ENCODE peak calls at places on chromosomes 11 and 22, in six cellular contexts. A is breast epithelium, L is spleen, J is AG09309, E is ovary, P is tibial nerve. H is an unnamed sample.

GRCh38 chr22:19446603-19447387 is 716 bp downstream of the C22orf39 start:
- DNase-seq in E (no peak), L (no peak), J (no peak), A (no peak), P (no peak), H (no peak)

GRCh38 chr11:126061707-126062678 is 673 bp downstream of the CDON start:
- DNase-seq in A (peak; percentile 56), P (no peak), L (peak; percentile 86), J (no peak), E (peak; percentile 71), H (peak; percentile 70)

GRCh38 chr11:73201249-73201648 is 16.8 kb upstream of the P2RY2 start:
- DNase-seq in E (peak; percentile 46), A (peak; percentile 51), J (no peak), P (no peak), L (no peak), H (no peak)

GRCh38 chr11:111911563-111912401 is at the start of gene CRYAB:
- DNase-seq in L (no peak), J (peak; percentile 87), E (peak; percentile 83), A (peak; percentile 81), P (peak; percentile 85), H (no peak)

GRCh38 chr11:6497069-6497839 is at the start of gene DNHD1:
- DNase-seq in J (no peak), A (no peak), L (no peak), E (peak; percentile 48), P (no peak), H (no peak)

GRCh38 chr11:83272627-83273026 is 13.5 kb downstream of the CCDC90B start:
- DNase-seq in L (no peak), A (no peak), P (no peak), E (no peak), J (no peak), H (no peak)

GRCh38 chr22:20052309-20053250 is 27.5 kb upstream of the DGCR8 start:
- DNase-seq in E (no peak), L (no peak), A (no peak), P (no peak), J (no peak), H (no peak)

GRCh38 chr22:35608088-35608487 is 9.0 kb downstream of the MB start:
- DNase-seq in P (no peak), L (no peak), J (no peak), A (no peak), E (no peak), H (no peak)

GRCh38 chr22:46936378-46936916 is 174.0 kb downstream of the TBC1D22A start:
- DNase-seq in J (no peak), E (no peak), L (no peak), A (no peak), P (no peak), H (peak; percentile 56)

GRCh38 chr11:17208257-17208999 is 642 bp upstream of the PIK3C2A start:
- DNase-seq in P (no peak), J (no peak), A (peak; percentile 55), E (peak; percentile 66), L (no peak), H (peak; percentile 36)

GRCh38 chr11:68264244-68264643 is 7.5 kb downstream of the C11orf24 start:
- DNase-seq in A (no peak), L (no peak), J (no peak), P (no peak), E (no peak), H (no peak)

GRCh38 chr11:83317757-83318548 is 31.8 kb upstream of the CCDC90B start:
- DNase-seq in A (no peak), J (no peak), E (no peak), L (no peak), P (no peak), H (no peak)

GRCh38 chr22:17818166-17818565 is 43.9 kb upstream of the BID start:
- DNase-seq in A (no peak), E (no peak), J (no peak), P (no peak), L (no peak), H (no peak)

GRCh38 chr22:27723150-27723549 is 78.4 kb downstream of the MN1 start:
- DNase-seq in L (no peak), A (no peak), E (no peak), J (no peak), P (no peak), H (no peak)

GRCh38 chr22:26713823-26714449 is 56.5 kb downstream of the MIAT start:
- DNase-seq in E (peak; percentile 22), L (no peak), J (peak; percentile 32), P (no peak), A (no peak), H (no peak)

GRCh38 chr11:12864316-12865156 is 144.6 kb upstream of the RASSF10 start:
- DNase-seq in J (peak; percentile 27), L (no peak), E (peak; percentile 43), A (no peak), P (no peak), H (no peak)

GRCh38 chr11:68584097-68584496 is 100.2 kb upstream of the GAL start:
- DNase-seq in E (peak; percentile 41), L (peak; percentile 82), P (no peak), J (no peak), A (no peak), H (peak; percentile 79)

GRCh38 chr11:28343304-28344233 is 235.4 kb downstream of the METTL15 start:
- DNase-seq in A (no peak), L (no peak), E (no peak), P (no peak), J (peak; percentile 48), H (no peak)

GRCh38 chr11:12008790-12009616 is 577 bp upstream of the DKK3 start:
- DNase-seq in P (no peak), J (no peak), L (no peak), A (no peak), E (peak; percentile 40), H (peak; percentile 78)

GRCh38 chr22:19806213-19807160 is 45.9 kb downstream of the TBX1 start:
- DNase-seq in A (peak; percentile 90), J (no peak), P (peak; percentile 26), L (peak; percentile 70), E (peak; percentile 22), H (peak; percentile 48)

GRCh38 chr11:122439911-122440782 is 215.4 kb upstream of the UBASH3B start:
- DNase-seq in P (no peak), A (no peak), L (no peak), E (peak; percentile 50), J (no peak), H (no peak)

GRCh38 chr11:66842896-66843775 is at the start of gene RCE1:
- DNase-seq in E (peak; percentile 88), J (peak; percentile 35), L (peak; percentile 97), P (peak; percentile 82), A (peak; percentile 89), H (peak; percentile 94)

GRCh38 chr11:13073119-13073981 is 64.2 kb downstream of the RASSF10 start:
- DNase-seq in J (no peak), E (no peak), A (no peak), L (no peak), P (no peak), H (no peak)

GRCh38 chr11:77082838-77083552 is 16.2 kb downstream of the CAPN5 start:
- DNase-seq in P (peak; percentile 16), J (no peak), E (peak; percentile 51), A (peak; percentile 47), L (peak; percentile 88), H (peak; percentile 71)

GRCh38 chr11:114159802-114160588 is 100.5 kb downstream of the ZBTB16 start:
- DNase-seq in P (peak; percentile 100), J (peak; percentile 81), A (peak; percentile 99), L (peak; percentile 99), E (peak; percentile 100), H (peak; percentile 99)
- H3K4me3 ChIP-seq in P (peak overlapping the region; percentile 38), J (no peak overlapping the region), A (peak overlapping the region; percentile 6), L (peak overlapping the region; percentile 42), E (peak overlapping the region; percentile 7), H (peak overlapping the region; percentile 42)

DNA sequence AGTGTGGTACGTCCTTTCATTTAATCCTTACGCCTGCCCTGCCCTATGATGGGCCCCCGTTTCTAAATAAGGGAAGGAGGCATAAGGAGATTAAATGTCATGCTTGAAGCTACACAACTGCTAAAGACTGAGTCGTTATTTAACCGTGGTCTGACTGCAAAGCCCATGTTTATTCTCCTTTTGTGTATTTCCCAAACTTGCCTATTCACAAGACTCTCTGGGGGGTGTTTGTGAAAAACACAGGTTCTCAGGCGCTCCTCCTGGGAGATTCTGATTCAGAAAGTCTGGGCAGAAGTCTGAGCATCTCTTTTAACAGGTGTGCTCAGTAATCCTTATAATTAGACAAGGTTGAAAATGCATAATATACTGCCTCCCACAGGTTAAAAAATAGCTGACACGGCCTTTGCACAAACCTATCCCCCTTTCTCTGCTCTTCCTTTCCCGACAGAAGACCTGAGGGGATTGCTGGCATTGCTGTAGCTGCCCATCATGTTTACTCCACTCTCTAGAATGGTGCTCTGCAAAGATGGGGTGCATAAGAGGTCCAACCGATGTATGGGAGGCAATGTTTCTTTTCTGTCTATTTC is 56.4 kb upstream of the ZBTB44 start:
- DNase-seq in A (no peak), E (no peak), P (no peak), J (no peak), L (no peak), H (no peak)
- TF ChIP-seq CTCF in A (no peak), E (no peak), P (no peak), J (no peak), L (no peak), H (no peak)

DNA sequence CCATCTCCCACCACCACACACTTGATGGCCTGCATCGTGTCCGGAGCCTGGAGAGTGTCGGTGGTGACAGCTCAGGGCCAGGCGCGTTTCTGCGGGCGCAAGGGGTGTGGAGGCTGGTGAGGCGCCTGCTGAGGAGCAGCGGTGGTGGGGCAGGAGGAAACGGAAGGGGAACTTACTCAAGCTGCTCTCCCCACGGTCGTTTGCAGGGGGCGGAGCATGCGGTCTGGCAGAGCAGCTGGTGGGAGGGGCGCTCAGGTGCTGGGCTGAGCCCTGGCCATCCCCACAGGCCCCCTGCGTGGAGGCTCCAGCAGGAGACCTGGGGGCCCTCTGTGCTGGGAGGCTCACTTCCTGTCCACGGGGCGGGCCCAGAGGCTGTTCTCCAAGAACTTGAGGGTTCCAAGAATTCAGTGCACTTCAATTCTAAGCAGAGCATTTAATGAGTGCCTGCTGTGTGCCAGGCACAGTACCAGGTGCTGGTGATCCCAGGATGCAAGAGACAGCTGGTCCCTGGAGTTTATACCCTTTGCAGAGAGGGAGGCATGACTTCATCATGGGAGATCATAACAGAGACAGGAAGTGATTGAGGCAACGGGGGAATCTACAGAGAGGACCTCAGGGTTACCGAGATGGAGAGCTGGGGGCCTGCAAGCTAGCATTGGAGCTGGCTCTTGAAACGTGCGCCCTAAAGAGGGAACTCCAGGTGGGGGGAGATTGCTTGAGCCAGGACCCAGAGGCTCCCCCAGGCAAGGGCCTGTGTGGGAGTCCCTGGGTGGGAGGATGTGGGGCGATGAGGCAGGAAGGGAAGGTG is at the start of gene RAC2:
- DNase-seq in J (no peak), P (no peak), A (peak; percentile 59), E (no peak), L (peak; percentile 99), H (peak; percentile 62)
- H3K4me3 ChIP-seq in J (peak within 1 kb of the TSS; percentile 41), P (peak within 1 kb of the TSS; percentile 33), A (peak within 1 kb of the TSS; percentile 28), E (no peak within 1 kb of the TSS), L (peak within 1 kb of the TSS; percentile 94), H (peak within 1 kb of the TSS; percentile 53)

DNA sequence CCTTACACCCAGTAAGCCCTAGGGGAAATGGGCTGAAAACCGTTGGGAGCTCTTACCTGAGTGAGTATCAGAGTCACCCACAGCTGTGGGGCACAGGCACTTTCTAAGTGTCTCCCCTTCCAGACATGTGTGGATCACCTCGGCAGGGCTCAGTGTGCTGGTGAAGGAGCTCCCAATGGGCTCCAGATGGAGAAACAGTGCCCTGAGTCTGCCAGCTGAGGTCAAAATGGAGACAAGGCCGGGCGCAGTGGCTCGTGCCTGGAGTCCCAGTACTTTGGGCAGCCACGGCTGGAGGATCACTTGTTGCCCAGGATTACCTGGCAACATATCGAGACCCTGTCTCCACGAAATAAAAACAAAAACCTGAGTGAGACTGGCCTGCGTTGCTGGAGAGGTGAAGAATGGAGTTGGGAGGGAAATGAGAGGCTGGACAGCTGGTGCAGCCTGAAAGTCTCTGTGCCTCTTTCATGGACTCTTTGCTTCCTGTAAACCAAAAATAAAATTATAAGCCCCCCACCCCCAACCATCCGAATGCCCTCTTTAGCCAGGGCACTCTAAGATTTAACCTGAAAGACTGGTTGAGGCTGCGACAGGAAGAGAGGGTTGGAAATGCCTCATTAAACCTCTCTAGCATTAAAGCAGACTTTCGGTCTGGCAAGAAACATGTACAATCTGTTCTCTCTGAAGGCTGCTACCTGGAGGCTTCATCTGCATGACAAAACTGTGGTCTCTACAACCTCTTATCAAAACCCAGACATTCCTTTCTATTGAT is 111.8 kb downstream of the SNX19 start:
- DNase-seq in A (no peak), P (no peak), J (no peak), E (no peak), L (no peak), H (no peak)
- TF ChIP-seq CTCF in A (no peak), P (no peak), J (no peak), E (no peak), L (no peak), H (no peak)

H was measured in BE2C.